ENCODE peak calls at places on chromosomes 12 and 14, in nine cellular contexts. I, Y, N, X, O, R, M, E and P are unnamed samples.

GRCh38 chr14:68715032-68715924 is 77.6 kb downstream of the ZFP36L1 start:
- DNase-seq in I (no peak), Y (no peak), N (peak), X (peak), O (no peak), R (no peak), M (no peak), E (peak), P (peak)

GRCh38 chr12:117036046-117036445 is 63.2 kb downstream of the TESC start:
- DNase-seq in I (peak), Y (no peak), N (no peak), X (no peak), O (no peak), R (no peak), M (peak), E (no peak), P (no peak)

GRCh38 chr12:53712059-53712643 is 15.1 kb downstream of the CALCOCO1 start:
- DNase-seq in I (no peak), Y (no peak), N (no peak), X (peak), O (no peak), R (no peak), M (no peak), E (no peak), P (no peak)

GRCh38 chr12:21818627-21819026 is 44.1 kb upstream of the KCNJ8 start:
- DNase-seq in I (no peak), Y (no peak), N (peak), X (peak), O (no peak), R (no peak), M (no peak), E (peak), P (peak)

GRCh38 chr14:94392510-94392935 is 4.1 kb upstream of the SERPINA1 start:
- DNase-seq in I (peak), Y (no peak), N (peak), X (peak), O (peak), R (peak), M (no peak), E (peak), P (peak)

GRCh38 chr14:90839024-90839888 is 23.0 kb upstream of the TTC7B start:
- DNase-seq in I (peak), Y (no peak), N (peak), X (peak), O (peak), R (no peak), M (no peak), E (peak), P (peak)

GRCh38 chr12:81639196-81639595 is 120.0 kb downstream of the PPFIA2 start:
- DNase-seq in I (no peak), Y (no peak), N (peak), X (peak), O (no peak), R (no peak), M (no peak), E (peak), P (no peak)

GRCh38 chr14:102594514-102595175 is 2.2 kb downstream of the RCOR1 start:
- DNase-seq in I (peak), Y (peak), N (peak), X (peak), O (peak), R (peak), M (no peak), E (peak), P (peak)

GRCh38 chr14:70646705-70647104 is 5.0 kb downstream of the TTC9 start:
- DNase-seq in I (no peak), Y (no peak), N (no peak), X (no peak), O (no peak), R (no peak), M (no peak), E (no peak), P (no peak)

GRCh38 chr12:11896530-11896929 is 174.2 kb upstream of the BCL2L14 start:
- DNase-seq in I (no peak), Y (peak), N (no peak), X (no peak), O (no peak), R (no peak), M (no peak), E (no peak), P (no peak)

GRCh38 chr14:76977793-76978730 is 50.4 kb downstream of the IRF2BPL start:
- DNase-seq in I (peak), Y (peak), N (peak), X (peak), O (peak), R (no peak), M (peak), E (peak), P (peak)

GRCh38 chr12:70835948-70836347 is 84.6 kb downstream of the PTPRR start:
- DNase-seq in I (no peak), Y (no peak), N (no peak), X (no peak), O (no peak), R (no peak), M (no peak), E (no peak), P (no peak)

GRCh38 chr14:21105095-21105494 is 4.2 kb downstream of the TMEM253 start:
- DNase-seq in I (no peak), Y (no peak), N (no peak), X (no peak), O (no peak), R (no peak), M (no peak), E (no peak), P (no peak)

GRCh38 chr14:55062517-55063351 is 11.3 kb downstream of the MAPK1IP1L start:
- DNase-seq in I (no peak), Y (no peak), N (no peak), X (peak), O (peak), R (no peak), M (no peak), E (no peak), P (no peak)

GRCh38 chr14:37594916-37595808 is at the start of the genes FOXA1 and TTC6:
- DNase-seq in I (no peak), Y (peak), N (peak), X (peak), O (no peak), R (peak), M (no peak), E (peak), P (no peak)

GRCh38 chr12:76547526-76547925 is 12.0 kb downstream of the OSBPL8 start:
- DNase-seq in I (no peak), Y (no peak), N (no peak), X (peak), O (no peak), R (no peak), M (no peak), E (no peak), P (no peak)

GRCh38 chr14:100736269-100737180 is 9.8 kb downstream of the DLK1 start:
- DNase-seq in I (peak), Y (peak), N (no peak), X (no peak), O (no peak), R (no peak), M (no peak), E (no peak), P (no peak)

GRCh38 chr14:91870001-91870400 is 2.7 kb upstream of the TC2N start:
- DNase-seq in I (no peak), Y (no peak), N (no peak), X (no peak), O (no peak), R (peak), M (no peak), E (no peak), P (peak)

GRCh38 chr14:58882577-58883018 is 244.8 kb downstream of the DACT1 start:
- DNase-seq in I (no peak), Y (no peak), N (peak), X (peak), O (no peak), R (no peak), M (no peak), E (peak), P (peak)

GRCh38 chr14:92926931-92927330 is 4.0 kb downstream of the CHGA start:
- DNase-seq in I (no peak), Y (no peak), N (no peak), X (no peak), O (no peak), R (no peak), M (no peak), E (no peak), P (no peak)

GRCh38 chr12:9112076-9112853 is 3.5 kb downstream of the A2M start:
- DNase-seq in I (no peak), Y (no peak), N (no peak), X (no peak), O (no peak), R (no peak), M (no peak), E (no peak), P (no peak)

GRCh38 chr14:89922549-89922907 is 32.0 kb downstream of the EFCAB11 start:
- DNase-seq in I (no peak), Y (no peak), N (no peak), X (no peak), O (no peak), R (no peak), M (no peak), E (no peak), P (no peak)

GRCh38 chr12:116037941-116038837 is 239.3 kb downstream of the MED13L start:
- DNase-seq in I (no peak), Y (no peak), N (peak), X (peak), O (no peak), R (peak), M (no peak), E (peak), P (no peak)

GRCh38 chr14:43914041-43914693 is 592.9 kb downstream of the FSCB start:
- DNase-seq in I (no peak), Y (no peak), N (no peak), X (no peak), O (peak), R (no peak), M (no peak), E (no peak), P (no peak)

GRCh38 chr12:111586986-111587385 is 12.1 kb downstream of the ATXN2 start:
- DNase-seq in I (no peak), Y (no peak), N (no peak), X (no peak), O (no peak), R (no peak), M (no peak), E (no peak), P (no peak)

GRCh38 chr14:76678244-76678643 is 83.0 kb upstream of the VASH1 start:
- DNase-seq in I (no peak), Y (no peak), N (no peak), X (no peak), O (no peak), R (no peak), M (no peak), E (no peak), P (no peak)

GRCh38 chr12:111462134-111462821 is 56.6 kb downstream of the SH2B3 start:
- DNase-seq in I (no peak), Y (no peak), N (peak), X (peak), O (no peak), R (no peak), M (no peak), E (peak), P (peak)

GRCh38 chr12:94318178-94318577 is 141.5 kb downstream of the CEP83 start:
- DNase-seq in I (no peak), Y (no peak), N (no peak), X (no peak), O (no peak), R (no peak), M (no peak), E (no peak), P (no peak)

GRCh38 chr12:130018614-130019013 is 114.8 kb upstream of the TMEM132D start:
- DNase-seq in I (no peak), Y (no peak), N (no peak), X (no peak), O (no peak), R (no peak), M (no peak), E (no peak), P (no peak)

GRCh38 chr12:79936670-79937069 is 1.8 kb upstream of the PPP1R12A start:
- DNase-seq in I (no peak), Y (no peak), N (no peak), X (peak), O (no peak), R (no peak), M (no peak), E (no peak), P (no peak)

GRCh38 chr12:114201794-114202193 is 204.2 kb downstream of the TBX5 start:
- DNase-seq in I (no peak), Y (no peak), N (no peak), X (no peak), O (no peak), R (no peak), M (no peak), E (no peak), P (no peak)

GRCh38 chr14:43983721-43984120 is 523.4 kb downstream of the FSCB start:
- DNase-seq in I (no peak), Y (no peak), N (no peak), X (no peak), O (no peak), R (no peak), M (no peak), E (no peak), P (no peak)

GRCh38 chr12:47741340-47741703 is 16.0 kb upstream of the ENDOU start:
- DNase-seq in I (peak), Y (peak), N (no peak), X (peak), O (peak), R (peak), M (peak), E (peak), P (peak)

GRCh38 chr12:46983393-46983793 is 96.0 kb upstream of the PCED1B start:
- DNase-seq in I (no peak), Y (no peak), N (no peak), X (no peak), O (no peak), R (no peak), M (no peak), E (no peak), P (no peak)

GRCh38 chr12:3752741-3753486 is at the start of gene CRACR2A:
- DNase-seq in I (peak), Y (peak), N (peak), X (peak), O (peak), R (no peak), M (peak), E (peak), P (peak)
- H3K4me3 ChIP-seq in I (peak), Y (peak), N (peak), X (peak), O (peak), R (no peak), M (peak), E (peak), P (peak)

DNA sequence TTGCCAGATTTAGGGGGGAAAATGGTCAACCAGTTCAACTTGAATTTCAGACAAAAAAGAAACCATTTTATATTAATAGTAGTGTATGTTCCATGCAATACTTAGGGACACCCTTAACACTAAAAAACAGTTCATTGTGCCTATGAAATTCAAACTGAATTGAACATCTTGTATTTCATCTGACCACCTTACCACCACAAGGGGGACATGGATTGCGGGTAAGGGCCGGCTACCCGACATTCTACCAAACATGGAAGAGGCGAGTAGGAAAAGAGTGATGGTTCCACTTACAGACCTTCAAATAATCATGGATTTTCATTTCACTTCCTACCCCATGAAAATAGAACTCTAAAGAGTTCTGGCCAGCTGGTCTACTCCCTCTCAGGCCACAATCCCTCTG is 10.3 kb upstream of the STK38L start:
- DNase-seq in I (no peak), Y (no peak), N (no peak), X (no peak), O (no peak), R (no peak), M (no peak), E (no peak), P (no peak)
- TF ChIP-seq CTCF in I (no peak), Y (peak), N (peak), X (peak), O (no peak), R (peak), M (no peak), E (peak), P (no peak)

DNA sequence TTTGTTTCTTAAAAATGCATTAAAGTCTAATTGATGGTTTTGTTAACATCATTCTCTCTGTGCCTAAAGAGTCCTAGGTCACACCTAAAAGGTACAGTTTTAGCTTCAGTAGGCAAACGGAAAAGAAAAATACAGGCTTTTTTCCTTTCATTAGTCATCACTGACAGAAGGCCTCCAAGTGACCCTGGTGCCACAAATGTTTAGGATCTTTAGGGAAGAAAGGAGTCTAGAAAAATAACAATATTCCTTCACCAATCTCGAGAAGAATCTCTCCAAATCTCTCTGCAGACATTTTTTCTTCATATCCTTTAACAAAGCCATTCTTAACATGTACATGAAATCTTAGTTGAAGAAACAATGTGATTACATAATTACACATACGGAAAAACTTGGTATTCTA is 2.0 kb downstream of the DENND5B start:
- DNase-seq in I (no peak), Y (no peak), N (peak), X (peak), O (no peak), R (peak), M (no peak), E (no peak), P (peak)
- H3K4me3 ChIP-seq in I (peak), Y (peak), N (peak), X (no peak), O (no peak), R (peak), M (peak), E (peak), P (peak)

GRCh38 chr12:109719123-109720022 is 5.7 kb downstream of the FAM222A start:
- DNase-seq in I (no peak), Y (peak), N (no peak), X (no peak), O (no peak), R (peak), M (no peak), E (no peak), P (no peak)
- TF ChIP-seq CTCF in I (no peak), Y (peak), N (peak), X (peak), O (no peak), R (peak), M (peak), E (no peak), P (peak)

DNA sequence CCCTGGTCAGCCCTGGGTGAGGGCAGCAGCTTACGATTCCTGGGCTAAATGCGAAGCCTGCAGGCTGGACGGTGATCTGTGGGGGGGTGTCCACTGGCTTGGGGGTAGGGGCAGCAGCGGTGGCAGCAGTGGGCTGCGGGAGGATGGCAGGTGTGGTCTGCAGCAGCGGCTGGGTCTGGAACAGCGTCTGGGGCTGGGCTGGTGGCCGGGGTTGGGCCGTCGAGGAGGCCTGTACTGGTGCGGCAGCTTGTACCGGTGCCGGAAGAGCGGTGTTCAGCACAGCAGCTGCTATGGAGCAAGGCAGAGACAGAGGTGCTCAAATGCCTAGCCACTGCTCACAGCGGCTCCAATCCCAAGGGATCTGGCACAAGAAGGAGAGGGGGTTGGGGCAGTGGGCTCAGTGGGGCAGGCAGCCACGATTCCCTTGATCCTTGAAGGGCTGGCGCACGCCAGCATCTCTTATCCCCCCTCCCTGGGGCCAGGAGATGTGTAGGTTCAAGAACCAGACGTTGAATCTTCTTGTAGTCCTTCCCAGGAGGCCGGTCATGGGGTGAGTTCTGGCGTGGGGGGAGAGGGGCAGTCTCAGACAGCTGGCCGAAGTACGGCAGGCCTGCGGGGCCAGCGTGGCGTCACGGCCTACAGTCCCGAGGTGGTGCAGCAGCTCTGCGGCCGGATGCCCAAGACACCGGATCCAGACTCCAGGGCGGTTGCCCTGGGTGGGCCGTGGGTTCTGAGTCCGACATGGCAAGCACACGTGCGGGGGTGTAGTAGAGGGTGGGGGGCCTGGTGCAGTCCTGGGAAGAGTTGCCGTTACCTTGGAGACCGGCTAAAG is 19.9 kb downstream of the POU6F1 start:
- DNase-seq in I (no peak), Y (peak), N (no peak), X (no peak), O (no peak), R (no peak), M (no peak), E (no peak), P (no peak)
- H3K4me3 ChIP-seq in I (no peak), Y (no peak), N (no peak), X (no peak), O (no peak), R (no peak), M (no peak), E (no peak), P (no peak)

DNA sequence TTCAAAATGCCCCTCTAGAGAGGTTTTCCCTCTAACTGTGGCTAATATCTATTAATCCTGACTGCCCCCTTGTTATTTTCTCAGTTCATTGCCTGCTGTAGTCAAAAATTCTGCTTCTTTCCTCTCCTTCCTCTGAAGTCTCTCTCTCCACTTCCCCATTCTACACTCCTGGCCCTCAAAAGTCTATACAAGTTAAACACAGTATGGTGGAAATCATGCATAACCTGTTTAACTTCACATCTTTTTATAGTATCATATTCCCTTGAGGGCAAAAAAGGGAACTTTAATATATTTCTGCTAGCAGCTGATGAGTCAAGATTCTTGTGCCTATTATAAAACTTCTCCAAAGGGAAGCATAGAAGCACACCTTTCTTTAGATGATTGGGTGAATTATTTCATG is 16.7 kb downstream of the GRIP1 start:
- DNase-seq in I (no peak), Y (no peak), N (no peak), X (no peak), O (no peak), R (peak), M (no peak), E (no peak), P (no peak)
- TF ChIP-seq CTCF in I (no peak), Y (no peak), N (no peak), X (no peak), O (no peak), R (no peak), M (no peak), E (no peak), P (no peak)

DNA sequence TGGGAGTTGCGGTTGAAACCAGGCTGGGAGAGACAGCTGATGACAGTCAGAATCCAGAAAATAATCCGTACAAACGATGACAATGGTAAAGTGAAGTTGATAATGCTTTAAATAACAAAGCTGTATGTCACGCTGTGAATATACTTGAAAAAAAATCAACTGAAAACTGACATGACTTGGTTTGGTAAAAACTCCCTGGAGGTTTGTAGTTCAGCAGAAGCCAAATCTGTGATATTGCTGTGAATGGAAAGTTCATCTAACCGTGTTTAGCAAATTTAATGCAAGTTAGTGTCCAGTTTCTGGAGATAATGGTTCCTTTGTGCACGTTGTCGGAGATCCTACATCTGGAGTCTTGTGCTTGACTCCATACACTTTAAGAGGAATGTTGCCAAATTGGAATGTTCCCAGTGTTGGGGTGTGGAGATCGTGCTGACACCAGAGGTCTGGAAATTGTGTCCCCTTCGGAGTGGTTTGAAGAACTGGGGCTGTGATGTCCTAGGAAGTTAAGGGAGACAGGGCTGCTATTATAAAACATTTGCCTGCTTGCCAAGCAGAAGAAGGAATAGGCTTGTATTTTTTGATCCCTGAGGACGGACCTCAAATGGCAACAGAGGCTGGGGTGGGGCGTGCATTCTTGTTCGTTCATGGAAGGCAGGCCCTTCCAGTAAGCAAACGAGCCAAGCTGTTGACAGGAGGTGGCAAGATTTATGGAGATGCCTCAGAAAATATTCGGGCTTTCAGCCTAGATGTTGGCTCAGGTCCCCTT is 30.6 kb downstream of the PPFIBP1 start:
- DNase-seq in I (peak), Y (no peak), N (peak), X (peak), O (peak), R (no peak), M (peak), E (peak), P (peak)
- H3K4me3 ChIP-seq in I (peak), Y (no peak), N (peak), X (peak), O (no peak), R (no peak), M (peak), E (no peak), P (no peak)